ENCODE peak calls at places on chromosome 20, in five cellular contexts. C, S, T, U and J are unnamed samples. For H3K4me1, the result is how much of the 10 kb centered on the place peaks cover.

GRCh38 chr20:49297605-49298530 is 20.0 kb upstream of the ZNFX1 start:
- DNase-seq in S (no peak), T (no peak), U (no peak), C (no peak), J (no peak)

GRCh38 chr20:44209691-44210421 is 715 bp downstream of the OSER1 start:
- DNase-seq in U (peak), S (peak), T (peak), C (peak), J (no peak)

GRCh38 chr20:37347347-37347823 is 1.4 kb downstream of the SRC start:
- DNase-seq in T (no peak), U (no peak), C (no peak), S (no peak), J (no peak)

GRCh38 chr20:63253438-63254236 is 626 bp downstream of the NKAIN4 start:
- DNase-seq in T (peak), C (no peak), U (no peak), S (no peak), J (no peak)

GRCh38 chr20:60206259-60206658 is 248.0 kb downstream of the CDH26 start:
- DNase-seq in T (peak), U (peak), C (peak), S (no peak), J (no peak)

GRCh38 chr20:62792182-62792939 is 3.9 kb upstream of the MRGBP start:
- DNase-seq in S (no peak), U (peak), C (peak), T (peak), J (no peak)

GRCh38 chr20:17617212-17617867 is 47.5 kb downstream of the DSTN start:
- DNase-seq in T (peak), S (peak), U (no peak), C (no peak), J (no peak)

GRCh38 chr20:51631011-51631950 is 88.8 kb upstream of the NFATC2 start:
- DNase-seq in T (peak), U (peak), C (peak), S (peak), J (no peak)

GRCh38 chr20:51221791-51222408 is 199.0 kb upstream of the KCNG1 start:
- DNase-seq in T (peak), S (peak), U (peak), C (no peak), J (no peak)

DNA sequence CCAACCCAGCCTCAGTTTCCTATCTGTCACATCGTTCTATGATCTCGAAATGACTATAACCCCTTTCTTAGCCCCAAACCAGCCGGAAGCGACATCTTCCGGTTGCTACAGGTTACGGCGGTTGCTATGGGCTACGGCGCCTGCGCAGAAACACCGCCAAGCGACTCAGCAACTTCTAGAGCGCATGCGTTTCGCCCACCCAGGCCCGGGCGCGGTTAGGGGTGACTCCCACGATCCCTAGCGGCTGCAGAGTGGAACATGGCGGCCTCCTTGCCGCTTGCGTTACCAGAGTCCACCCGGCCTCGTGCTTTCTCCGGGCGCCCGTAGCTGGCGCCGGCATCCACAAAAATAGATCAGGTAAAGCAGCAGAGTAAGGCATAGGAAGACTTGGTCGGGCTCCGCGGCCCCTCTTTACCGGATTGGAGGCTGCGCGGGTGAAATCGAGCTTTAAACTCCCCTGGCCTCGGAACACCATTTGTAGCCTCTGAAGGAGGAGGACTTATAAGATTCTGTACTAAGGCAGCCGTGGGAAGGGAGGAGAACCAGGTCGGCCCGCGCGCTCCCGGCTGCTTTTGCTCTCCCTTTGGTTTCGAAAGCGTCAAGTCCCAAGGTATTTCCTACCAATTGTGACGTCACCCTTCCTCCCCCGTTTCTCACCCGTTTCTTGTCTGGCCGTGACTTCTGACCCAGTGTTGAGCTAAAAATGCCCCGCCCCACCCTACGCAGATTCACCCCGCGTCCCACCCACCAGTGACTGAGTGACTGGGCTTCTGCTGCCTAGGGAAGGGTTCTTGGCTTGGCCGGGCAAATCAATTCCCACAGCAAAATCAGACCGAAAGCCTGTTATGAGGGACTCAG is 3.5 kb downstream of the SDCBP2 start:
- DNase-seq in T (peak), C (peak), S (peak), U (peak), J (no peak)
- H3K4me1 ChIP-seq in T (half or more), C (under half), S (half or more), U (under half), J (half or more)

GRCh38 chr20:57431539-57431835 is 40.3 kb downstream of the RBM38 start:
- DNase-seq in C (no peak), U (no peak), T (no peak), S (no peak), J (no peak)

GRCh38 chr20:57433658-57434389 is 42.6 kb downstream of the RBM38 start:
- DNase-seq in T (no peak), U (no peak), S (no peak), C (no peak), J (no peak)

GRCh38 chr20:57432480-57432873 is 41.3 kb downstream of the RBM38 start:
- DNase-seq in C (no peak), S (no peak), U (no peak), T (no peak), J (no peak)

GRCh38 chr20:57434390-57434700 is 43.1 kb downstream of the RBM38 start:
- DNase-seq in S (no peak), C (no peak), T (no peak), U (no peak), J (no peak)

DNA sequence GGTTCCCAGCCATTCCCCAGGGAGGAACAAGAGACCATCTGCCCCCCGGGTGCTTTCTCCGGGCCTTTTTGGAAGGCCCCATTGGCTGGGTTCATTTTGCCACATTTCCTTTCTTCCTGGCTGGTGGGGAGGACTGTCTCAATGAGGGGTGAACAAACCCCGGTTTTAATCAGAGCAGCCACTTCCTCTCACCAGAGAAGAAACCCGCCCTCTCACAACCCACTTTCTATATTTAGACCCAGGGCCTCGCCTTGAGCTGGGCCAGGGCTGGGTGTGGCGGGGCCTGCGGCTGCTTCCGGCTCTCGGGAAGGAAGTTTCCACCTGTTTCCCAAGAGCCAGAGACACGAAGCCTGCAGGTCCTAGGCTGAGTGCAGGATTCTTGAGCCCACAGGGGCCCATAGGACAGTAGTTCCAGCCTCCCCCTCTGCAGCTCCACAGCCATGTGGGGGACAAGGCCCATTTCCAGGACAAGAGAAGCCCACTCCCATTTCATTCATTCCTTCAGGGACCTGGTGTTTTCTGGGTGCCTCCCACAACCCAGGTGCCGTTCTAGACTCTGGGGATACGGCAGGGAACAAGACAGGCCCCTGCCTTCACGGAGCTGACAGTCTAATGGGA is 41.8 kb downstream of the RBM38 start:
- DNase-seq in U (no peak), C (peak), S (no peak), T (peak), J (no peak)
- H3K27ac ChIP-seq in U (no peak), C (no peak), S (no peak), T (no peak), J (no peak)

GRCh38 chr20:47231382-47232042 is 125.0 kb downstream of the ZMYND8 start:
- DNase-seq in S (no peak), C (peak), T (peak), U (peak), J (no peak)
- H3K9ac ChIP-seq in S (no peak), C (no peak), T (no peak), U (peak), J (no peak)

DNA sequence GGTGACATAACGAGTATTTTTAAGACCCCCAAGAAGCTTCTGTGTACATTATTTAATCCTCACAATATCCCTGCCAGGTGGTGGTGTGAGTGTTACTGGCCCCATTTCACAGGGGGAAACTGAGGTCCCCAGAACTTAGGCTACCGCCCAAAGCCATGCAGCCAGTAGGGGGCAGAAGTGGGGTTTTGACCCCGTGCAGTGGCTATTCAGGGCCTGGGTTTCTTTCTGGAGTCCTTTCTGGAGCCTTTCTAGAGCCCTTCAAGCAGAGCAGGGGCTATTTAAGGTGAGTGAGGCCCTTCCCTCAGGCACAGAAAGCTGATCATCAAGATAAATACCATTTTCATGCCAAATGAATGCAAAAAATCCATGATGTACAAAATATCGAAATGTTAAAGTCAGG is 59.0 kb downstream of the CTCFL start:
- DNase-seq in T (no peak), S (no peak), C (no peak), U (no peak), J (no peak)
- H3K4me1 ChIP-seq in T (under half), S (under half), C (under half), U (under half), J (under half)

GRCh38 chr20:24992420-24993205 is at the start of gene APMAP:
- DNase-seq in T (peak), U (peak), S (peak), C (peak), J (no peak)

GRCh38 chr20:24994186-24994465 is 1.6 kb upstream of the APMAP start:
- DNase-seq in T (no peak), C (no peak), S (no peak), U (no peak), J (no peak)

GRCh38 chr20:24994470-24995368 is 2.2 kb upstream of the APMAP start:
- DNase-seq in U (peak), C (peak), T (peak), S (peak), J (peak)

GRCh38 chr20:24991897-24992419 is 593 bp downstream of the APMAP start:
- DNase-seq in S (no peak), T (peak), C (peak), U (no peak), J (no peak)

GRCh38 chr20:24993337-24994185 is 1.0 kb upstream of the APMAP start:
- DNase-seq in T (peak), U (peak), S (peak), C (peak), J (no peak)
- H3K27ac ChIP-seq in T (peak), U (no peak), S (peak), C (peak), J (peak)

DNA sequence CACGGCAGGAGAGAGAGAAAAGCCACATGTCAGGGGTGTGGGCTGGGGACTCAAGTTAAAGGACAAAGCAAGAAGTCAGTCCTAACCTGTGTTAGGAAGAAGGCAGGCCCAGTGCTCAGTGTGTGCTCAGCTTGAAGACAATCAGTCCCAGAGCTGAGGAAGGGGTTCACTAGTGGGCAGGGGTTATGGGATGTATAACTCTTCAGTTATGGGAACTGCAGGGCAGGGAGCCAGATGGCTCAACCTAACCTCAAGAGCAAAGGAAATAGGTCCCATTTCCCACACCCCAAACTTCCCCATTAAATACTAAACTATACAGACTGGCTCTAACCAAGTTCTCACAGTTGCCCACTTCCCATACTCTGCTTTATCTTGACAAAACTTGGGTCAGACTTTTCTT is 7.4 kb upstream of the SSTR4 start:
- DNase-seq in C (no peak), U (no peak), S (no peak), T (no peak), J (no peak)
- H3K9ac ChIP-seq in C (no peak), U (no peak), S (no peak), T (no peak), J (no peak)